ENCODE peak calls at places on chromosome 13, in six cellular contexts. One of them, this sample, is unnamed. For H3K4me1, the result is how much of the 10 kb centered on the place peaks cover.

GRCh38 chr13:72820156-72820897 is 38.4 kb downstream of the PIBF1 start:
- DNase-seq in endothelial cell of umbilical vein: no peak
- DNase-seq in aorta: no peak
- DNase-seq in lung: no peak
- DNase-seq in BE2C: no peak
- DNase-seq in right atrium auricular region: no peak
- DNase-seq in this sample: no peak

GRCh38 chr13:85332595-85332994 is 466.6 kb downstream of the SLITRK6 start:
- DNase-seq in BE2C: no peak
- DNase-seq in aorta: no peak
- DNase-seq in endothelial cell of umbilical vein: no peak
- DNase-seq in right atrium auricular region: no peak
- DNase-seq in lung: no peak
- DNase-seq in this sample: no peak

GRCh38 chr13:37788346-37788745 is 81.2 kb downstream of the TRPC4 start:
- DNase-seq in right atrium auricular region: no peak
- DNase-seq in BE2C: no peak
- DNase-seq in aorta: no peak
- DNase-seq in lung: no peak
- DNase-seq in endothelial cell of umbilical vein: no peak
- DNase-seq in this sample: no peak

GRCh38 chr13:21901326-21901725 is 230.5 kb downstream of the FGF9 start:
- DNase-seq in aorta: no peak
- DNase-seq in right atrium auricular region: no peak
- DNase-seq in BE2C: no peak
- DNase-seq in endothelial cell of umbilical vein: no peak
- DNase-seq in lung: no peak
- DNase-seq in this sample: no peak

GRCh38 chr13:112443191-112444000 is 67.2 kb downstream of the SPACA7 start:
- DNase-seq in aorta: no peak
- DNase-seq in right atrium auricular region: peak
- DNase-seq in BE2C: no peak
- DNase-seq in endothelial cell of umbilical vein: no peak
- DNase-seq in lung: peak
- DNase-seq in this sample: no peak

GRCh38 chr13:29537736-29538624 is 57.5 kb downstream of the SLC7A1 start:
- DNase-seq in lung: no peak
- DNase-seq in aorta: no peak
- DNase-seq in right atrium auricular region: no peak
- DNase-seq in BE2C: no peak
- DNase-seq in endothelial cell of umbilical vein: peak
- DNase-seq in this sample: no peak

GRCh38 chr13:85430216-85430615 is 369.0 kb downstream of the SLITRK6 start:
- DNase-seq in BE2C: no peak
- DNase-seq in aorta: no peak
- DNase-seq in lung: no peak
- DNase-seq in endothelial cell of umbilical vein: no peak
- DNase-seq in right atrium auricular region: no peak
- DNase-seq in this sample: no peak

GRCh38 chr13:50731400-50731799 is 112.1 kb downstream of the DLEU7 start:
- DNase-seq in BE2C: no peak
- DNase-seq in lung: no peak
- DNase-seq in aorta: no peak
- DNase-seq in right atrium auricular region: no peak
- DNase-seq in endothelial cell of umbilical vein: peak
- DNase-seq in this sample: no peak

GRCh38 chr13:26017932-26018690 is 33.7 kb downstream of the SHISA2 start:
- DNase-seq in lung: no peak
- DNase-seq in aorta: no peak
- DNase-seq in right atrium auricular region: no peak
- DNase-seq in BE2C: no peak
- DNase-seq in endothelial cell of umbilical vein: peak
- DNase-seq in this sample: no peak

GRCh38 chr13:46339035-46339666 is 47.9 kb downstream of the RUBCNL start:
- DNase-seq in endothelial cell of umbilical vein: no peak
- DNase-seq in aorta: peak
- DNase-seq in lung: no peak
- DNase-seq in right atrium auricular region: peak
- DNase-seq in BE2C: no peak
- DNase-seq in this sample: peak

GRCh38 chr13:111219950-111220349 is 100.5 kb upstream of the TEX29 start:
- DNase-seq in endothelial cell of umbilical vein: no peak
- DNase-seq in lung: no peak
- DNase-seq in aorta: no peak
- DNase-seq in right atrium auricular region: no peak
- DNase-seq in BE2C: no peak
- DNase-seq in this sample: no peak

GRCh38 chr13:73872397-73872796 is 261.8 kb downstream of the KLF12 start:
- DNase-seq in aorta: no peak
- DNase-seq in right atrium auricular region: no peak
- DNase-seq in BE2C: no peak
- DNase-seq in endothelial cell of umbilical vein: no peak
- DNase-seq in lung: no peak
- DNase-seq in this sample: no peak

GRCh38 chr13:106534844-106535551 is 464 bp downstream of the EFNB2 start:
- DNase-seq in endothelial cell of umbilical vein: peak
- DNase-seq in right atrium auricular region: no peak
- DNase-seq in aorta: peak
- DNase-seq in lung: no peak
- DNase-seq in BE2C: peak
- DNase-seq in this sample: peak

GRCh38 chr13:76792680-76793334 is 93.4 kb downstream of the KCTD12 start:
- DNase-seq in right atrium auricular region: no peak
- DNase-seq in aorta: peak
- DNase-seq in endothelial cell of umbilical vein: peak
- DNase-seq in BE2C: no peak
- DNase-seq in lung: no peak
- DNase-seq in this sample: peak

GRCh38 chr13:94272038-94272437 is 207.4 kb downstream of the DCT start:
- DNase-seq in endothelial cell of umbilical vein: no peak
- DNase-seq in right atrium auricular region: no peak
- DNase-seq in lung: no peak
- DNase-seq in BE2C: no peak
- DNase-seq in aorta: no peak
- DNase-seq in this sample: no peak

GRCh38 chr13:110197041-110197440 is 109.9 kb downstream of the COL4A1 start:
- DNase-seq in BE2C: no peak
- DNase-seq in lung: no peak
- DNase-seq in endothelial cell of umbilical vein: no peak
- DNase-seq in aorta: no peak
- DNase-seq in right atrium auricular region: no peak
- DNase-seq in this sample: no peak

GRCh38 chr13:27270594-27271520 is at the start of gene RASL11A:
- DNase-seq in endothelial cell of umbilical vein: peak
- DNase-seq in aorta: peak
- DNase-seq in lung: peak
- DNase-seq in BE2C: peak
- DNase-seq in right atrium auricular region: peak
- DNase-seq in this sample: peak

GRCh38 chr13:27679396-27679795 is 57.7 kb downstream of the POLR1D start:
- DNase-seq in right atrium auricular region: no peak
- DNase-seq in lung: no peak
- DNase-seq in endothelial cell of umbilical vein: no peak
- DNase-seq in BE2C: no peak
- DNase-seq in aorta: no peak
- DNase-seq in this sample: no peak

GRCh38 chr13:112137144-112137543 is 70.2 kb downstream of the SOX1 start:
- DNase-seq in endothelial cell of umbilical vein: no peak
- DNase-seq in right atrium auricular region: no peak
- DNase-seq in aorta: no peak
- DNase-seq in BE2C: no peak
- DNase-seq in lung: no peak
- DNase-seq in this sample: no peak

GRCh38 chr13:99295488-99296252 is 11.5 kb downstream of the GPR183 start:
- DNase-seq in aorta: no peak
- DNase-seq in lung: no peak
- DNase-seq in right atrium auricular region: no peak
- DNase-seq in endothelial cell of umbilical vein: no peak
- DNase-seq in BE2C: no peak
- DNase-seq in this sample: no peak
- H3K4me1 ChIP-seq in aorta: under half
- H3K4me1 ChIP-seq in lung: under half
- H3K4me1 ChIP-seq in right atrium auricular region: under half
- H3K4me1 ChIP-seq in endothelial cell of umbilical vein: under half
- H3K4me1 ChIP-seq in BE2C: under half
- H3K4me1 ChIP-seq in this sample: under half

DNA sequence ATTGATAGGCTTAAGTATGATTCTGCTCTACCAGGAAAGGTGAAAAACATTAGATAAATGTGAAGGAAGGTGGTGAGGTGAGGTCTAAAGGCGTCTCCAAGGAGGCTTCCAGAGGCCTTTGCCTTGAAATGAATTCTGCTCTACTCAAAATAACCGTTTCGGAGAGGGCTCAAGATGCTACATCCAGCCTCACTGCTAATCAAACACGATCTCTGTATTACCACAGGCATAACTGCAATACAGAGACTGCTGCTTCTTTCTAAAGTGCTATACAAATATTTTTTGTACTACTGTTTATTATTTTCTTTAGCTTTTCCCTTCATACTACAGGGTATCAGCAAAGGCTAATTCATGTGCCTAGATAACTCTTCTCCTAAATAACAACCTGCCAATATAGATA is 16.8 kb downstream of the MBNL2 start:
- DNase-seq in lung: no peak
- DNase-seq in aorta: no peak
- DNase-seq in right atrium auricular region: no peak
- DNase-seq in endothelial cell of umbilical vein: no peak
- DNase-seq in BE2C: no peak
- DNase-seq in this sample: no peak
- H3K4me1 ChIP-seq in lung: under half
- H3K4me1 ChIP-seq in aorta: under half
- H3K4me1 ChIP-seq in right atrium auricular region: under half
- H3K4me1 ChIP-seq in endothelial cell of umbilical vein: half or more
- H3K4me1 ChIP-seq in BE2C: under half
- H3K4me1 ChIP-seq in this sample: half or more

GRCh38 chr13:98534821-98535220 is 42.1 kb downstream of the STK24 start:
- DNase-seq in aorta: no peak
- DNase-seq in endothelial cell of umbilical vein: no peak
- DNase-seq in lung: no peak
- DNase-seq in BE2C: no peak
- DNase-seq in right atrium auricular region: no peak
- DNase-seq in this sample: no peak

GRCh38 chr13:98529171-98529570 is 47.7 kb downstream of the STK24 start:
- DNase-seq in BE2C: no peak
- DNase-seq in endothelial cell of umbilical vein: no peak
- DNase-seq in aorta: no peak
- DNase-seq in right atrium auricular region: no peak
- DNase-seq in lung: no peak
- DNase-seq in this sample: no peak

GRCh38 chr13:98530236-98530635 is 46.7 kb downstream of the STK24 start:
- DNase-seq in lung: no peak
- DNase-seq in endothelial cell of umbilical vein: no peak
- DNase-seq in right atrium auricular region: no peak
- DNase-seq in BE2C: no peak
- DNase-seq in aorta: no peak
- DNase-seq in this sample: no peak

GRCh38 chr13:98533912-98534311 is 43.0 kb downstream of the STK24 start:
- DNase-seq in aorta: no peak
- DNase-seq in endothelial cell of umbilical vein: no peak
- DNase-seq in right atrium auricular region: no peak
- DNase-seq in BE2C: no peak
- DNase-seq in lung: no peak
- DNase-seq in this sample: no peak

DNA sequence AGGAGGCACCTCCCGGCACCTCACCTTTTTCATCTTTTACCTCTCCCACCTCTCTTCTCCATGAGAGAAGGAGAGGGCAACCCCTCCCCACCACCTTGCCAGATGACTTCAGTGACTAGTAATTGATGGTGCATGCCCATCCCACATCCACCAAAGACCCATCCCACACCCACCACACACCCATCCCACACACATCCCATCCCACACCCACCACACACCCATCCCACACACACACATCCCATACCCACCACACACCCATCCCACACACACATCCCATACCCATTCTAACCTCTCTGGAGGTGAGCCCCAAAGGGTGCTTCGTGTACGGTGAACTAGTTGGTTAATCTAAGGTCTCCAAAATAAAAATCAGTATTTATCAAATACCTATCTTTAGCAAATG is 44.7 kb downstream of the STK24 start:
- DNase-seq in lung: no peak
- DNase-seq in right atrium auricular region: no peak
- DNase-seq in aorta: no peak
- DNase-seq in endothelial cell of umbilical vein: no peak
- DNase-seq in BE2C: no peak
- DNase-seq in this sample: no peak
- H3K4me1 ChIP-seq in lung: under half
- H3K4me1 ChIP-seq in right atrium auricular region: under half
- H3K4me1 ChIP-seq in aorta: under half
- H3K4me1 ChIP-seq in endothelial cell of umbilical vein: under half
- H3K4me1 ChIP-seq in BE2C: under half
- H3K4me1 ChIP-seq in this sample: half or more

DNA sequence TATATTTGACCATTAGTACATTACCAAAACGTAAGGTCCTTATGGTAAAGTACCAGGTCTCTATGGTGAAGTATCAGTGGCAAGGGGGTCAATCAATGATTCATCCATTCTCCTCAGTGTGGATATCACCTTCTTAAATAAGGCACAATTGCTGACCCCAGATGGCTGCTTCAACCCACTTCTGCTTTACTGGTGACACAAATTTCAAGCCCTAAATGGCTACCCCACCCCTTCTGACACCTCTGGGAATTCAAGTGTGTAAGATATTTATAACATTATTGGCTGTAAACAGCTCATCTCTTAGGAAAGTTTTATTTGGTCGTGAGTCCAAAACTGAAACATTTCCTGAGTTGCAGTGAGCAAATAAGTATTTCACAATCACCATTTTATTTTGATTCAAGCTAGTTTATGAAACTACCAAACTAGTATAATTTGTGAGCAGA is 7.9 kb upstream of the WBP4 start:
- DNase-seq in aorta: no peak
- DNase-seq in lung: no peak
- DNase-seq in endothelial cell of umbilical vein: no peak
- DNase-seq in BE2C: no peak
- DNase-seq in right atrium auricular region: peak
- DNase-seq in this sample: peak
- H3K4me1 ChIP-seq in aorta: under half
- H3K4me1 ChIP-seq in lung: under half
- H3K4me1 ChIP-seq in endothelial cell of umbilical vein: under half
- H3K4me1 ChIP-seq in BE2C: under half
- H3K4me1 ChIP-seq in right atrium auricular region: under half
- H3K4me1 ChIP-seq in this sample: half or more

GRCh38 chr13:24267283-24267682 is 42.1 kb upstream of the C1QTNF9 start:
- DNase-seq in aorta: no peak
- DNase-seq in right atrium auricular region: peak
- DNase-seq in BE2C: no peak
- DNase-seq in lung: no peak
- DNase-seq in endothelial cell of umbilical vein: no peak
- DNase-seq in this sample: no peak
- H3K4me1 ChIP-seq in aorta: under half
- H3K4me1 ChIP-seq in right atrium auricular region: under half
- H3K4me1 ChIP-seq in BE2C: under half
- H3K4me1 ChIP-seq in lung: under half
- H3K4me1 ChIP-seq in endothelial cell of umbilical vein: under half
- H3K4me1 ChIP-seq in this sample: under half

GRCh38 chr13:32060319-32060924 is 28.8 kb downstream of the FRY start:
- DNase-seq in aorta: no peak
- DNase-seq in endothelial cell of umbilical vein: no peak
- DNase-seq in BE2C: no peak
- DNase-seq in lung: no peak
- DNase-seq in right atrium auricular region: no peak
- DNase-seq in this sample: peak
- H3K4me1 ChIP-seq in aorta: under half
- H3K4me1 ChIP-seq in endothelial cell of umbilical vein: under half
- H3K4me1 ChIP-seq in BE2C: under half
- H3K4me1 ChIP-seq in lung: under half
- H3K4me1 ChIP-seq in right atrium auricular region: under half
- H3K4me1 ChIP-seq in this sample: half or more

GRCh38 chr13:114096811-114097503 is 35.5 kb downstream of the RASA3 start:
- DNase-seq in endothelial cell of umbilical vein: no peak
- DNase-seq in aorta: peak
- DNase-seq in lung: no peak
- DNase-seq in BE2C: peak
- DNase-seq in right atrium auricular region: peak
- DNase-seq in this sample: peak
- H3K4me1 ChIP-seq in endothelial cell of umbilical vein: under half
- H3K4me1 ChIP-seq in aorta: under half
- H3K4me1 ChIP-seq in lung: under half
- H3K4me1 ChIP-seq in BE2C: under half
- H3K4me1 ChIP-seq in right atrium auricular region: under half
- H3K4me1 ChIP-seq in this sample: under half

This sample was measured in gastrocnemius medialis.